ENCODE peak calls at places on chromosomes 5 and 9, in seven cellular contexts. H is tibial nerve, D is astrocyte, U is heart left ventricle, B is neural progenitor cell, C is transverse colon, P is left lung. J is an unnamed sample. For H3K4me1 and H3K36me3, the result is how much of the 10 kb centered on the place peaks cover.

GRCh38 chr5:160155017-160155725 is 35.9 kb upstream of the PWWP2A start:
- DNase-seq in B (no peak), U (no peak), C (no peak), D (no peak), H (no peak), P (no peak), J (no peak)

GRCh38 chr5:5795074-5795779 is 372.8 kb downstream of the ICE1 start:
- DNase-seq in D (no peak), H (no peak), U (peak), C (no peak), P (no peak), B (no peak), J (no peak)

GRCh38 chr5:173573126-173573960 is 43.1 kb downstream of the BOD1 start:
- DNase-seq in D (no peak), C (peak), P (peak), B (peak), H (peak), U (peak), J (peak)

GRCh38 chr5:45533692-45534091 is 162.5 kb downstream of the HCN1 start:
- DNase-seq in D (no peak), H (no peak), U (no peak), B (peak), P (no peak), C (no peak), J (no peak)

GRCh38 chr9:115653231-115653630 is 500.4 kb upstream of the PAPPA start:
- DNase-seq in B (no peak), H (no peak), C (no peak), D (peak), P (no peak), U (no peak), J (no peak)

GRCh38 chr5:148107608-148108007 is 43.8 kb downstream of the SPINK5 start:
- DNase-seq in H (no peak), B (no peak), U (no peak), D (no peak), C (no peak), P (no peak), J (no peak)

GRCh38 chr5:181159286-181160143 is 12.1 kb downstream of the OR2V2 start:
- DNase-seq in U (peak), B (peak), D (peak), H (peak), P (peak), C (peak), J (peak)

GRCh38 chr5:78889759-78890158 is 95.4 kb downstream of the ARSB start:
- DNase-seq in C (no peak), U (no peak), B (no peak), D (peak), P (no peak), H (no peak), J (no peak)

GRCh38 chr5:36209664-36210063 is 32.1 kb downstream of the NADK2 start:
- DNase-seq in P (no peak), D (peak), H (no peak), B (no peak), U (no peak), C (no peak), J (no peak)

GRCh38 chr5:75550597-75550996 is 38.9 kb downstream of the POLK start:
- DNase-seq in B (no peak), U (no peak), C (no peak), D (no peak), P (no peak), H (no peak), J (no peak)

GRCh38 chr5:65800775-65801174 is 78.8 kb downstream of the NLN start:
- DNase-seq in C (no peak), H (no peak), U (no peak), P (no peak), D (no peak), B (no peak), J (no peak)

GRCh38 chr9:36137392-36138004 is 965 bp downstream of the GLIPR2 start:
- DNase-seq in U (no peak), H (no peak), B (peak), P (peak), C (peak), D (no peak), J (no peak)

GRCh38 chr5:41508186-41508585 is 2.2 kb downstream of the PLCXD3 start:
- DNase-seq in H (no peak), D (no peak), B (no peak), P (no peak), C (no peak), U (no peak), J (no peak)

GRCh38 chr9:36063804-36064447 is 27.2 kb downstream of the RECK start:
- DNase-seq in B (no peak), C (no peak), P (no peak), D (peak), H (no peak), U (no peak), J (no peak)

GRCh38 chr9:109767404-109767803 is 12.6 kb upstream of the PALM2AKAP2 start:
- DNase-seq in B (no peak), P (no peak), D (no peak), H (no peak), C (no peak), U (no peak), J (no peak)

GRCh38 chr9:131525643-131526565 is 5.2 kb downstream of the UCK1 start:
- DNase-seq in H (no peak), P (no peak), C (no peak), B (no peak), U (no peak), D (no peak), J (no peak)

GRCh38 chr9:136061405-136061804 is 33.7 kb downstream of the NACC2 start:
- DNase-seq in P (peak), H (no peak), D (no peak), C (no peak), U (no peak), B (no peak), J (no peak)

GRCh38 chr5:76620166-76620565 is 3.0 kb downstream of the F2RL2 start:
- DNase-seq in B (no peak), U (no peak), D (no peak), C (no peak), H (no peak), P (no peak), J (no peak)

GRCh38 chr9:27365977-27366376 is 69.0 kb upstream of the EQTN start:
- DNase-seq in B (no peak), U (no peak), P (no peak), H (no peak), D (peak), C (no peak), J (peak)

GRCh38 chr9:123033352-123033751 is at the start of gene GPR21:
- DNase-seq in C (no peak), B (peak), P (no peak), D (no peak), U (no peak), H (no peak), J (no peak)

GRCh38 chr9:87567566-87567965 is 69.9 kb downstream of the DAPK1 start:
- DNase-seq in H (no peak), D (peak), U (no peak), B (no peak), C (no peak), P (no peak), J (no peak)

GRCh38 chr5:120435129-120435528 is 29.0 kb upstream of the PRR16 start:
- DNase-seq in D (no peak), H (no peak), U (no peak), P (no peak), B (no peak), C (no peak), J (no peak)

GRCh38 chr9:69798737-69799136 is 21.9 kb upstream of the CFAP95 start:
- DNase-seq in H (no peak), B (no peak), D (peak), C (no peak), U (no peak), P (no peak), J (no peak)

GRCh38 chr9:134624827-134625181 is 16.8 kb upstream of the COL5A1 start:
- DNase-seq in P (peak), C (no peak), H (no peak), D (peak), B (no peak), U (peak), J (no peak)

GRCh38 chr5:29697786-29698414 is 1495.6 kb upstream of the CDH6 start:
- DNase-seq in D (no peak), H (no peak), P (no peak), B (peak), C (no peak), U (no peak), J (no peak)

GRCh38 chr9:4923580-4924544 is 61.2 kb upstream of the JAK2 start:
- DNase-seq in H (no peak), B (no peak), C (no peak), U (no peak), D (no peak), P (no peak), J (no peak)

GRCh38 chr5:62475072-62475471 is 62.5 kb downstream of the IPO11 start:
- DNase-seq in U (no peak), C (no peak), P (no peak), B (no peak), D (peak), H (no peak), J (no peak)

GRCh38 chr5:154793599-154794524 is 38.7 kb downstream of the LARP1 start:
- DNase-seq in B (no peak), D (peak), U (no peak), H (no peak), C (no peak), P (no peak), J (no peak)

GRCh38 chr5:126982926-126983873 is 47.2 kb downstream of the MARCHF3 start:
- DNase-seq in H (no peak), B (no peak), U (no peak), C (no peak), D (no peak), P (no peak), J (no peak)

GRCh38 chr5:111859533-111860270 is 102.7 kb upstream of the NREP start:
- DNase-seq in P (no peak), U (no peak), H (peak), D (peak), C (no peak), B (no peak), J (no peak)

GRCh38 chr5:172276214-172276613 is 7.3 kb downstream of the UBTD2 start:
- DNase-seq in B (no peak), C (no peak), D (no peak), P (no peak), H (no peak), U (no peak), J (no peak)

GRCh38 chr9:81737871-81738507 is 48.6 kb upstream of the TLE1 start:
- DNase-seq in C (peak), B (no peak), D (peak), P (peak), H (no peak), U (no peak), J (no peak)

GRCh38 chr5:168874713-168875380 is 295.7 kb upstream of the PANK3 start:
- DNase-seq in B (peak), D (no peak), P (no peak), H (no peak), C (no peak), U (no peak), J (no peak)

GRCh38 chr9:107119735-107120134 is 163.3 kb upstream of the RAD23B start:
- DNase-seq in D (no peak), B (no peak), P (no peak), C (no peak), H (no peak), U (no peak), J (no peak)

GRCh38 chr5:79284852-79285251 is 48.9 kb downstream of the JMY start:
- DNase-seq in D (peak), P (no peak), C (no peak), U (no peak), H (no peak), B (no peak), J (no peak)

GRCh38 chr5:118224546-118224945 is 763.8 kb downstream of the DTWD2 start:
- DNase-seq in U (no peak), B (no peak), H (no peak), P (no peak), D (peak), C (no peak), J (no peak)

GRCh38 chr5:32325067-32325466 is 12.3 kb upstream of the MTMR12 start:
- DNase-seq in P (no peak), H (no peak), C (no peak), D (peak), B (no peak), U (no peak), J (no peak)

GRCh38 chr5:177557796-177558195 is 3.4 kb upstream of the FAM193B start:
- DNase-seq in D (no peak), P (no peak), H (no peak), B (no peak), C (no peak), U (no peak), J (no peak)

GRCh38 chr5:98464737-98465330 is 308.6 kb upstream of the RGMB start:
- DNase-seq in H (no peak), P (no peak), C (no peak), D (no peak), U (no peak), B (no peak), J (no peak)

GRCh38 chr5:14173419-14174234 is 30.5 kb downstream of the TRIO start:
- DNase-seq in D (no peak), B (no peak), C (no peak), P (no peak), U (no peak), H (no peak), J (no peak)

GRCh38 chr5:14176888-14177287 is 33.7 kb downstream of the TRIO start:
- DNase-seq in C (no peak), D (no peak), P (no peak), U (no peak), B (no peak), H (no peak), J (no peak)

GRCh38 chr5:14172149-14172795 is 29.1 kb downstream of the TRIO start:
- DNase-seq in B (peak), P (no peak), D (no peak), U (no peak), H (no peak), C (no peak), J (no peak)

GRCh38 chr5:14171621-14172020 is 28.5 kb downstream of the TRIO start:
- DNase-seq in U (no peak), H (no peak), P (no peak), D (peak), B (no peak), C (no peak), J (no peak)

GRCh38 chr5:14174235-14174636 is 31.1 kb downstream of the TRIO start:
- DNase-seq in P (no peak), U (no peak), H (no peak), D (no peak), B (no peak), C (no peak), J (no peak)
- H3K4me1 ChIP-seq in P (half or more), U (under half), H (under half), D (half or more), B (half or more), C (half or more), J (under half)

DNA sequence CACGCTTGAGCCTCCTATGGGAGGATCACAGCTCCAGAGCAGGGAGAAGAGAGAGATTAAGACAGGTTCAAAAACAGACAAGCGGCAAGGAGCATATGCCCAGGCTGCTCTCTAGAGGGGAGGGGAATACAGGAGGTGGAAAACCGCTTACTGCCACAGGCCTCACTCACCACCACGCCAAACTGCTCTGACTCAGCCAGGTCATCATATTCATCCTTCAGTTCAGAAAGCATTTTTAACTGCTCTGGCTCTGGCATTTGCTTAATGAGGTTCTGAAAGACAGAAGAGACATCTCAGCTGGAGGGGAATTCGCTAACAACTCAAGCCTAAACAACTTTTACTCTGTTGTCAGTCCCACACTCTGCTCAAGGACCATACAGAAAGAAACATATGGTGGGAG is 40.1 kb downstream of the PCDHGC5 start:
- DNase-seq in P (no peak), H (peak), C (no peak), B (no peak), U (peak), D (peak), J (no peak)
- H3K36me3 ChIP-seq in P (half or more), H (under half), C (under half), B (under half), U (half or more), D (under half), J (half or more)

GRCh38 chr5:43486353-43486752 is 2.7 kb upstream of the TMEM267 start:
- DNase-seq in H (no peak), D (no peak), C (no peak), U (no peak), B (no peak), P (no peak), J (no peak)

GRCh38 chr5:43485406-43485805 is 1.7 kb upstream of the TMEM267 start:
- DNase-seq in B (no peak), U (no peak), D (no peak), C (peak), P (no peak), H (no peak), J (peak)

GRCh38 chr5:43484049-43484849 is 584 bp upstream of the TMEM267 start:
- DNase-seq in H (peak), U (peak), D (peak), C (peak), B (peak), P (peak), J (peak)

GRCh38 chr5:43483210-43484048 is at the start of gene TMEM267:
- DNase-seq in H (peak), B (peak), D (peak), P (peak), C (peak), U (peak), J (peak)

GRCh38 chr5:43482490-43483064 is 1.1 kb downstream of the TMEM267 start:
- DNase-seq in P (no peak), C (no peak), U (no peak), D (peak), B (no peak), H (no peak), J (no peak)
- H3K4me3 ChIP-seq in P (peak), C (peak), U (peak), D (peak), B (peak), H (peak), J (peak)

GRCh38 chr9:71746753-71747115 is 21.6 kb downstream of the CEMIP2 start:
- DNase-seq in B (no peak), P (no peak), H (no peak), D (no peak), U (no peak), C (no peak), J (no peak)
- H3K4me1 ChIP-seq in B (under half), P (half or more), H (under half), D (under half), U (under half), C (under half), J (under half)

GRCh38 chr9:133058051-133058450 is 3.7 kb upstream of the CEL start:
- DNase-seq in D (no peak), C (no peak), H (no peak), U (no peak), B (no peak), P (peak), J (no peak)
- H3K36me3 ChIP-seq in D (under half), C (under half), H (under half), U (under half), B (under half), P (half or more), J (under half)